ENCODE peak calls at places on chromosomes 4 and X, in nine cellular contexts. S is A549, U is HCT116, X is Panc1, M is SK-N-SH, V is GM23338, A is K562, Y is GM12878, T is HepG2. R is an unnamed sample.

GRCh38 chr4:169620846-169621228 is 459 bp downstream of the CLCN3 start:
- DNase-seq in U (no peak), M (peak), A (no peak), S (peak), V (peak), T (peak), X (no peak), Y (no peak), R (no peak)

GRCh38 chr4:8817813-8818062 is 53.9 kb downstream of the HMX1 start:
- DNase-seq in V (no peak), Y (no peak), U (no peak), T (no peak), X (no peak), S (no peak), M (peak), A (no peak), R (no peak)

GRCh38 chrX:39690541-39691415 is 407.0 kb downstream of the BCOR start:
- DNase-seq in M (no peak), V (no peak), T (no peak), U (no peak), X (no peak), S (no peak), A (no peak), Y (no peak), R (no peak)

GRCh38 chrX:107448625-107449468 is 605 bp upstream of the FRMPD3 start:
- DNase-seq in U (no peak), A (no peak), S (peak), Y (no peak), V (peak), M (peak), X (no peak), T (no peak), R (no peak)

GRCh38 chrX:86830685-86831084 is 682.4 kb downstream of the DACH2 start:
- DNase-seq in Y (no peak), T (peak), S (no peak), A (no peak), U (no peak), V (no peak), M (no peak), X (no peak), R (no peak)

GRCh38 chrX:103616676-103617186 is 9.0 kb downstream of the TCEAL3 start:
- DNase-seq in X (no peak), Y (no peak), U (no peak), A (no peak), M (no peak), V (no peak), T (no peak), S (no peak), R (no peak)

GRCh38 chr4:32589853-32590252 is 1869.7 kb downstream of the PCDH7 start:
- DNase-seq in U (no peak), S (no peak), M (no peak), Y (no peak), A (no peak), X (no peak), V (no peak), T (no peak), R (no peak)

GRCh38 chr4:126611900-126612299 is 1020.9 kb upstream of the INTU start:
- DNase-seq in Y (no peak), X (no peak), U (no peak), T (no peak), S (no peak), M (no peak), A (no peak), V (no peak), R (no peak)

GRCh38 chrX:104195489-104196084 is 29.3 kb downstream of the FAM199X start:
- DNase-seq in A (peak), S (peak), U (peak), T (peak), M (peak), Y (no peak), X (peak), V (peak), R (no peak)

GRCh38 chrX:431492-432132 is 44.9 kb upstream of the PPP2R3B start:
- DNase-seq in A (no peak), T (no peak), V (no peak), Y (no peak), S (no peak), X (no peak), M (no peak), U (no peak), R (no peak)

GRCh38 chrX:34560180-34560579 is 96.9 kb downstream of the TMEM47 start:
- DNase-seq in S (no peak), Y (no peak), A (no peak), U (no peak), T (no peak), V (peak), M (no peak), X (no peak), R (no peak)

GRCh38 chrX:71198066-71198465 is 25.0 kb upstream of the GJB1 start:
- DNase-seq in Y (peak), X (no peak), U (no peak), S (no peak), M (no peak), T (no peak), V (no peak), A (no peak), R (no peak)

GRCh38 chr4:6362896-6363295 is 93.2 kb downstream of the WFS1 start:
- DNase-seq in Y (no peak), S (no peak), X (no peak), M (no peak), U (no peak), T (peak), A (peak), V (peak), R (no peak)

GRCh38 chrX:40012800-40013682 is 84.7 kb downstream of the BCOR start:
- DNase-seq in V (peak), A (peak), T (peak), Y (no peak), S (peak), U (no peak), M (no peak), X (no peak), R (peak)

GRCh38 chrX:150446995-150447394 is 83.9 kb downstream of the MAMLD1 start:
- DNase-seq in X (no peak), U (no peak), V (no peak), Y (no peak), A (no peak), S (no peak), T (no peak), M (no peak), R (no peak)

GRCh38 chrX:1851527-1851926 is 236.7 kb downstream of the ASMT start:
- DNase-seq in T (no peak), X (no peak), S (no peak), V (no peak), M (no peak), A (no peak), Y (no peak), U (no peak), R (no peak)

GRCh38 chr4:2135083-2135482 is 76.0 kb downstream of the NAT8L start:
- DNase-seq in U (no peak), A (no peak), V (no peak), X (no peak), T (no peak), S (no peak), M (peak), Y (no peak), R (peak)
- TF ChIP-seq REST in U (no peak), A (no peak), V (no peak), X (no peak), T (no peak), S (no peak), M (no peak), Y (no peak), R (peak)

DNA sequence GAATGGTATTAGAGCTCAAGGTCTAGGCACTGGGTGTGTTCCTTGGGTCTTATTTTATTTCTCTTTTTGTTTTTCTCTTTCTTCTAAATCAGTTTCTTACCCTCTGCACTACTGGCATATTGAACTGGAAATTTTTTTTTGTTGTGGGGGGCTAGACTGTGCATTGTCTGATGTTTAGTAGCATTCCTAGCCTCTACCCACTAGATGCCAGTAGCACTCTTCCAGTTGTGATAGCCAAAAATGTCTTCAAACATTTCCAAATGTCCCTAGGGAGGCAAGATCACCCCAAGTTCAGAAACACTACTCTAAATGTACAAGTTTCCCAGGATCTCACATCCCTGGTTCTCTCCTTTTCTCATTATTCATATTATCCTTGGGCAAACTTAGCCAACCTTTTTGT is 69.8 kb upstream of the AMOT start:
- DNase-seq in X (no peak), T (no peak), S (no peak), M (no peak), Y (no peak), U (no peak), V (no peak), A (no peak), R (no peak)
- TF ChIP-seq CTCF in X (no peak), T (no peak), S (no peak), M (no peak), Y (no peak), U (no peak), V (peak), A (no peak), R (no peak)

DNA sequence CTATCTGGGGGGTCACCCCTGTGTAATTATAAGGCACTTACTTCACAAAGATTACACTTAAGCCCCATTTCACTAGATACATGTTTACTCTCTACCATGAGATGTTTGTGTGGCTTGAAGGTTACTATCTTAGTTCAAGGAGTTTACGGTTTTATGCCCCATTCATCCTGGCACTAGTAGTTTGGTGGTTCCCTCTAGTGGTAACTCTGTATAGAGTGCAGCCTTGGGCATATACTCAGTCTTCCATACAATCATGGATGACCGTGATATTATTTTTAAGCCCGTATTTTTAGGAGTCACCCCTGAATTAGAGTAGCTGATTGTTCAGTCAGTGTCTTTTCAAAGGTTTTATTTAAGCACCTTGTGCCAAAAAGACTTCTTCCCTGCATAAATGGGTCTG is 109.9 kb upstream of the FAM47C start:
- DNase-seq in A (no peak), M (peak), U (no peak), T (peak), V (peak), Y (no peak), X (no peak), S (no peak), R (no peak)
- TF ChIP-seq REST in A (no peak), M (no peak), U (no peak), T (no peak), V (no peak), Y (no peak), X (no peak), S (no peak), R (no peak)

GRCh38 chr4:340011-340410 is 2.4 kb downstream of the ZNF141 start:
- DNase-seq in Y (no peak), M (no peak), S (no peak), U (no peak), V (peak), X (no peak), T (no peak), A (no peak), R (no peak)
- TF ChIP-seq CTCF in Y (no peak), M (peak), S (no peak), U (no peak), V (no peak), X (no peak), T (no peak), A (no peak), R (no peak)

R was measured in HL-60.